ENCODE peak calls at places on chromosomes 5 and 9, in ten cellular contexts. X is HT1080, T is pons, F is anterior cingulate cortex, U is NCI-H1105, I is RWPE1, O is fibroblast of the conjunctiva, N is left ventricle myocardium inferior, Y is activated T-cell treated with anti-CD3 and anti-CD28 coated beads for 1 hour, H is MV-4-11. Z is an unnamed sample.

GRCh38 chr5:36442796-36443195 is 141.1 kb upstream of the RANBP3L start:
- DNase-seq in U (no peak), H (no peak), O (no peak), F (no peak), X (peak), T (no peak), I (peak), N (no peak), Y (no peak), Z (no peak)

GRCh38 chr5:160423025-160423554 is 1.4 kb downstream of the PTTG1 start:
- DNase-seq in H (no peak), U (peak), X (no peak), T (no peak), I (peak), O (no peak), F (no peak), N (no peak), Y (no peak), Z (no peak)

GRCh38 chr5:167208911-167209310 is 1082.5 kb upstream of the WWC1 start:
- DNase-seq in T (no peak), X (peak), N (no peak), U (no peak), H (no peak), F (no peak), Y (no peak), I (peak), O (no peak), Z (no peak)

GRCh38 chr9:96818535-96818934 is 35.8 kb downstream of the ZNF782 start:
- DNase-seq in T (no peak), H (no peak), I (no peak), O (no peak), X (peak), F (no peak), U (no peak), Y (no peak), N (no peak), Z (no peak)

GRCh38 chr9:81847181-81847915 is 80.9 kb upstream of the SPATA31D4 start:
- DNase-seq in U (no peak), O (no peak), Y (no peak), T (no peak), F (no peak), H (no peak), X (no peak), N (no peak), I (no peak), Z (no peak)

GRCh38 chr5:164119806-164120440 is 614.5 kb downstream of the MAT2B start:
- DNase-seq in N (no peak), O (peak), Y (no peak), T (no peak), H (peak), I (peak), U (no peak), X (peak), F (no peak), Z (no peak)

GRCh38 chr9:93652604-93653592 is 76.5 kb downstream of the PHF2 start:
- DNase-seq in U (no peak), N (peak), F (no peak), H (no peak), T (no peak), Y (no peak), X (no peak), I (no peak), O (no peak), Z (no peak)

GRCh38 chr5:176770431-176770830 is 39.9 kb upstream of the UNC5A start:
- DNase-seq in I (no peak), U (no peak), H (no peak), Y (no peak), F (no peak), N (no peak), T (no peak), X (no peak), O (no peak), Z (no peak)